ENCODE peak calls at places on chromosomes 16 and 17, in four cellular contexts. A, X, E and C are unnamed samples.

GRCh38 chr17:28728364-28729200 is at the start of gene NEK8:
- DNase-seq in A (peak), X (peak), E (peak), C (peak)

GRCh38 chr16:29784157-29784556 is 6.1 kb downstream of the ZG16 start:
- DNase-seq in A (no peak), X (no peak), E (peak), C (no peak)

GRCh38 chr16:59249049-59249448 is 514.9 kb upstream of the GOT2 start:
- DNase-seq in A (no peak), X (no peak), E (no peak), C (no peak)

GRCh38 chr16:19284207-19284606 is 1.3 kb upstream of the CLEC19A start:
- DNase-seq in A (no peak), X (no peak), E (peak), C (peak)

GRCh38 chr17:47615766-47616424 is 33.8 kb upstream of the KPNB1 start:
- DNase-seq in A (peak), X (no peak), E (peak), C (peak)

GRCh38 chr17:29069526-29070041 is 26.6 kb downstream of the PIPOX start:
- DNase-seq in A (no peak), X (no peak), E (peak), C (no peak)

GRCh38 chr17:54900457-54901229 is at the start of gene TOM1L1:
- DNase-seq in A (peak), X (peak), E (peak), C (peak)

GRCh38 chr17:41835214-41835799 is 725 bp downstream of the NT5C3B start:
- DNase-seq in A (no peak), X (no peak), E (peak), C (no peak)

GRCh38 chr17:59105852-59106462 is 723 bp downstream of the TRIM37 start:
- DNase-seq in A (no peak), X (no peak), E (peak), C (peak)

GRCh38 chr16:55488306-55488705 is 9.3 kb downstream of the MMP2 start:
- DNase-seq in A (no peak), X (no peak), E (no peak), C (no peak)

GRCh38 chr16:87295259-87295658 is 21.9 kb downstream of the C16orf95 start:
- DNase-seq in A (no peak), X (no peak), E (peak), C (no peak)

GRCh38 chr17:3956558-3956957 is 7.7 kb downstream of the ATP2A3 start:
- DNase-seq in A (no peak), X (no peak), E (no peak), C (no peak)

GRCh38 chr17:27066315-27066714 is 227.6 kb upstream of the WSB1 start:
- DNase-seq in A (no peak), X (no peak), E (no peak), C (no peak)

GRCh38 chr16:13902677-13903076 is 17.3 kb upstream of the ERCC4 start:
- DNase-seq in A (no peak), X (no peak), E (no peak), C (peak)

GRCh38 chr17:2697611-2698162 is 13.9 kb downstream of the CLUH start:
- DNase-seq in A (no peak), X (no peak), E (no peak), C (no peak)

GRCh38 chr16:1645914-1646525 is 32.1 kb upstream of the JPT2 start:
- DNase-seq in A (no peak), X (no peak), E (peak), C (peak)

GRCh38 chr17:57561072-57561861 is 183.8 kb downstream of the CCDC182 start:
- DNase-seq in A (no peak), X (no peak), E (no peak), C (no peak)

GRCh38 chr17:45018514-45019176 is 32.8 kb downstream of the DCAKD start:
- DNase-seq in A (peak), X (peak), E (no peak), C (no peak)

GRCh38 chr16:8849411-8850011 is 19.3 kb downstream of the CARHSP1 start:
- DNase-seq in A (no peak), X (no peak), E (no peak), C (peak)

GRCh38 chr17:48596735-48597491 is 3.3 kb upstream of the HOXB5 start:
- DNase-seq in A (no peak), X (no peak), E (no peak), C (peak)

GRCh38 chr17:82054351-82055022 is 2.8 kb downstream of the GPS1 start:
- DNase-seq in A (no peak), X (no peak), E (no peak), C (no peak)

GRCh38 chr17:40621558-40621957 is 26.1 kb downstream of the SMARCE1 start:
- DNase-seq in A (no peak), X (no peak), E (no peak), C (no peak)

GRCh38 chr17:48552453-48553189 is 7.7 kb upstream of the HOXB2 start:
- DNase-seq in A (no peak), X (no peak), E (peak), C (peak)

GRCh38 chr16:56372938-56373337 is 52.4 kb downstream of the AMFR start:
- DNase-seq in A (no peak), X (no peak), E (no peak), C (no peak)

GRCh38 chr16:89117975-89118289 is 24.3 kb downstream of the ACSF3 start:
- DNase-seq in A (no peak), X (no peak), E (no peak), C (no peak)

GRCh38 chr17:13415877-13416416 is 185.8 kb downstream of the HS3ST3A1 start:
- DNase-seq in A (no peak), X (no peak), E (peak), C (peak)

GRCh38 chr16:62029947-62030346 is 6.3 kb downstream of the CDH8 start:
- DNase-seq in A (no peak), X (no peak), E (no peak), C (no peak)

GRCh38 chr16:86923656-86924055 is 345.3 kb downstream of the FOXL1 start:
- DNase-seq in A (no peak), X (no peak), E (no peak), C (no peak)

GRCh38 chr17:43333438-43333943 is 65.3 kb upstream of the ARL4D start:
- DNase-seq in A (no peak), X (no peak), E (no peak), C (no peak)

GRCh38 chr16:21169249-21169981 is 10.9 kb downstream of the LDAF1 start:
- DNase-seq in A (no peak), X (no peak), E (peak), C (peak)

GRCh38 chr17:66094727-66095126 is 97.2 kb downstream of the CEP112 start:
- DNase-seq in A (no peak), X (no peak), E (no peak), C (no peak)

GRCh38 chr17:15928286-15928785 is 16.6 kb upstream of the ADORA2B start:
- DNase-seq in A (no peak), X (no peak), E (no peak), C (no peak)

GRCh38 chr17:21132428-21132827 is 5.7 kb downstream of the DHRS7B start:
- DNase-seq in A (no peak), X (no peak), E (no peak), C (no peak)

DNA sequence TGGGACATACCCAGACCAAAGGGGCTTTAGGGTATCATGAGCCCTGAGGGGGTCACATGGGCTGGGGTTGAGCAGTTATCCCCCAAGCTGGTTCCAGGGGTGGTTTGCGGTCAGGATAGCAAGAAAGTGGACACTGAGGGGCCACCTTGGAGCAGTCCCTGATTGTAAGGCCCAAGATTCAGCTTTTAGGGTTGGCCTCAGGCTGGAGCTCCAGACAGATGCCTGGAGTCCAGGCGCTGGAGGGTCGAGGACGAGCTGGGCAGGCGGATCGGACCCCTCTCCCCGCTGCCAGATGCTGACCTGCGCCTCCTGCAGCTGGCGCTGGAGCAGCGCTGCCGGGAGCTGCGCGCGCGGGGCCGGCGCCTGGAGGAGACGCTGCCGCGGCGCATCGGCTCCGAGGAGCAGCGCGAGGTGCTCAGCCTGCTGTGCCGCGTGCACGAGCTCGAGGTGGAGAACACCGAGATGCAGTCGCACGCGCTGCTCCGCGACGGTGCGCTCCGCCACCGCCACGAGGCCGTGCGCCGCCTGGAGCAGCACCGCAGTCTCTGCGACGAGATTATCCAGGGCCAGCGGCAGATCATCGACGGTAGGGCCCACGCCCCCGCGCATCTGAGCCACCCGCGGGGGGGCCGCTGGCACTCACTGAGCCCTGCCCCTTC is 10.0 kb downstream of the BTBD17 start:
- DNase-seq in A (no peak), X (no peak), E (no peak), C (no peak)
- TF ChIP-seq CTCF in A (no peak), X (peak), E (no peak), C (no peak)

DNA sequence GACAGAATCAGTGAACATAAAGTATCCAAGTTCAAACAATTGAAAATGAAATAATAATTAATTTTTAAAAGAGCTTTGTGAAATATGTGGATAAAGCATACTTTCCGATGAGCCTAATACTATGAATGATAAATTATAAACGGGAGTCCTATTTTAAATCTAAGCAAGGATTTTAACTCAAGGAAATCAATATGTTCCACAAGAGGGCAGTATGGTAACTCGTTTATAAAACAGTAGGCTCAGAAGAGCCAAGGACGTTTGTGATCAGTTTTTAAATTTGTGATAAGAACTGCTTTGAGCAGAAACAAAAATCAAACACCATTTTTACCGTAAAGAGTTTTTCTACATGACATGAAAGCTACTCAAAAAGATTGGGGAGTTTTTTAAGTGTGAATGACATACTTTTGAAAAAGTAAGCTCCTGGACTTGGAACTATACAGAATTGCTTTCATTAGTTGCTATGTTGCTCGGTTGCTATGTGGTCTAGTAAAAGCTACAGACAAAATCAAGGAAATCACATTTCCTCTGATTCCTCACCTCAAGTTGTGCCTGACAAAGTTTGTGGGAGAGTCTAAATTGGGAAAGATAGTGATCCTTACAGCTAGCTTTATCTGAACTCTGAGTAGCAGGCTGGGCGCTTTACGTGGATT is 11.8 kb upstream of the TEKT1 start:
- DNase-seq in A (peak), X (no peak), E (peak), C (peak)
- TF ChIP-seq CTCF in A (peak), X (peak), E (peak), C (peak)

GRCh38 chr16:28563218-28563617 is 9.5 kb downstream of the SGF29 start:
- DNase-seq in A (no peak), X (no peak), E (no peak), C (no peak)

GRCh38 chr16:28556914-28557320 is 3.2 kb downstream of the SGF29 start:
- DNase-seq in A (no peak), X (no peak), E (no peak), C (no peak)

GRCh38 chr16:28561557-28562187 is 8.0 kb downstream of the SGF29 start:
- DNase-seq in A (no peak), X (no peak), E (no peak), C (no peak)

GRCh38 chr16:28567292-28567691 is 13.6 kb downstream of the SGF29 start:
- DNase-seq in A (no peak), X (no peak), E (no peak), C (no peak)

GRCh38 chr16:28562199-28562598 is 8.5 kb downstream of the SGF29 start:
- DNase-seq in A (no peak), X (no peak), E (no peak), C (no peak)
- TF ChIP-seq CTCF in A (no peak), X (no peak), E (no peak), C (no peak)

GRCh38 chr17:20008242-20009051 is 712 bp upstream of the SPECC1 start:
- DNase-seq in A (peak), X (no peak), E (peak), C (no peak)

GRCh38 chr17:20010886-20011402 is 1.8 kb downstream of the SPECC1 start:
- DNase-seq in A (no peak), X (no peak), E (no peak), C (no peak)

GRCh38 chr17:20009052-20009301 is 182 bp upstream of the SPECC1 start:
- DNase-seq in A (no peak), X (no peak), E (no peak), C (peak)

GRCh38 chr17:20010099-20010863 is 1.1 kb downstream of the SPECC1 start:
- DNase-seq in A (no peak), X (peak), E (peak), C (peak)

GRCh38 chr17:20009302-20010098 is at the start of gene SPECC1:
- DNase-seq in A (peak), X (peak), E (peak), C (peak)
- TF ChIP-seq CTCF in A (peak), X (peak), E (no peak), C (peak)

DNA sequence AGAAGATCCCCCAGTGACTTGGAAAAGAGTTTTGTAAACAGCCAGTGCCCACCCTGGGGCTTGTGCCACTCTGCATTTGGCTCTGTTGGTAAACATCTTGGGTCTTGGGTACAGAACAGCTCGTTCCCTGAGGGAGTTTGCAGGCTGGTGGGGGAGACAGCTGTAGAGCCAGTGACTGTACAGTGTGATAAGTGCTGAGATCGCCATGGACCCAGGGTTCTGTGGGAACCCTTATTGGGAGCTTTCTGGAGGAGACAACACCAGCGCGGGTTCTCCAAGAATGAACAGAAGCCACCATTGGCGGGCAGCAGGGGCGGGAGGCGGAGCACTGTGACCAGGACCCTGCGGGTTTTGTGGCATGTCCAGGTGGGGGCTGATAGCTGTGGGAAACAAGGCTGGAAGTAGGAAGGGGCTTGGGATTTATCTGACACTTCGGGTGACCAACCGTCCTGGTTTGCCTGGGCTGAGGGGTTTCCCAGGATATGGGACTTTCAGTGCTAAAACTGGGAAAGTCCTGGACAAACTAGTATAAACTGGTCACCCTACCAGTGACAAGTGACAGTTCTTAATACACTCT is 2.9 kb downstream of the CLEC16A start:
- DNase-seq in A (no peak), X (no peak), E (no peak), C (no peak)
- TF ChIP-seq CTCF in A (no peak), X (no peak), E (no peak), C (no peak)

GRCh38 chr17:63573634-63574033 is 23.4 kb downstream of the DCAF7 start:
- DNase-seq in A (no peak), X (no peak), E (no peak), C (no peak)
- TF ChIP-seq CTCF in A (no peak), X (peak), E (peak), C (peak)

DNA sequence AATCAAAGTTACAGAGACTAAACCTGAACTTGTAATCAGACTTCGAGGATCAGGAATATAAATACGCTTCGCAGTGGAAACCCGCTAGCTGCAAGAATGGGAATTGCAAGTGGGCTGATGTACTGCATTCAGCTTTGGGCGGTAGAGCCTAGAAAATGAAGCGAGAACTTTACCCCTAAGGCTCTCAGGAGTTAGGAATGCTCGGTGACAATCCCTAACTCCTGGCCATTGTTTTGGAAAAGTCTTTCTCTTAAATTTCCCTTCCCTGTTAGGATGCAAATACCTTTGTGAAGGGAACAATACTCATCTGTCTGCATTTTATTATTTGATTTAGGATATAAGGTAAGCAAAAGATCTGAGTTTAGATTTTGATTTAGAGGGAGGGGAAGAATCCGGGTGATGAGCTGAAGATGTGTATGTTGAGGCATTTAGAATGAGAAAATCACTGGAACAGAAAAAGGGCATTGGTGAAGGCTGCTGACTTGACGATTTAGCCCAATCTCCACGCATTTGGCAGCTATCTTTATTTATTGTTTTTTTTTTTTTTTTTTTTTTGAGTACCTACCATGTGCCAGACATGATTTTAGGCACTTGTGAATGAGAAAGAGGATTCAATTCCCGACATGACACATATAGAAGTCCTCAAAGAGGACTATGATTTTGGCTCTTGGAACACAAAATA is 2.2 kb upstream of the TOX3 start:
- DNase-seq in A (no peak), X (no peak), E (no peak), C (no peak)
- TF ChIP-seq CTCF in A (no peak), X (peak), E (no peak), C (peak)

DNA sequence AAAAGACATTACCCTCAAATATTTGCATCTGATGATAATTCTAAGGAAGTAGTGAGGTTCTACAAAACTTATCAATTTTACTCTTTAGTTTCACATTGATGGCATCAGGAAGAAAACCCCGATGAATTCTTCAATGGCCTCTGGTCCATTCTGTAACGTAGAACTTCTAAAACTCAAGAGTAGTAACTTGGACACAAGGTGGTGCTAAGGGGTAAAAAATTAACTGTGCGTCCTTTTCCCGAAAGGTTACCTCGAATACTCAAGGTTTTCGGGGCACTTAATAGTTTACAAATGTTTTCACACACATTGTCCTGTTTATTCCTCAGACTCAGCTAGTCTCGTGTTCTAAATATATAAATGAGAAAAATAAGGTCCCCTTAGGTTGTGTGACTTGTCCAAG is 517.3 kb upstream of the ZFHX3 start:
- DNase-seq in A (no peak), X (no peak), E (no peak), C (no peak)
- TF ChIP-seq CTCF in A (peak), X (peak), E (no peak), C (no peak)